ENCODE peak calls at places on chromosomes 1 and 21, in ten cellular contexts. One of them, this sample, is unnamed.
A peak's percentile ranks its signal among the peaks of the same experiment; 100 is the strongest.

GRCh38 chr1:242467556-242468145 is 56.8 kb downstream of the PLD5 start:
- DNase-seq in tibial nerve: no peak
- DNase-seq in fibroblast of villous mesenchyme: peak; percentile 28
- DNase-seq in GM13976: peak; percentile 43
- DNase-seq in left ventricle myocardium inferior: peak; percentile 21
- DNase-seq in AG04450: no peak
- DNase-seq in GM20000: peak; percentile 30
- DNase-seq in body of pancreas: peak; percentile 47
- DNase-seq in tibial artery: peak; percentile 69
- DNase-seq in progenitor cell of endocrine pancreas: peak; percentile 24
- DNase-seq in this sample: no peak

GRCh38 chr1:243393093-243393492 is 137.3 kb downstream of the SDCCAG8 start:
- DNase-seq in tibial nerve: no peak
- DNase-seq in fibroblast of villous mesenchyme: no peak
- DNase-seq in GM13976: no peak
- DNase-seq in left ventricle myocardium inferior: no peak
- DNase-seq in AG04450: no peak
- DNase-seq in GM20000: no peak
- DNase-seq in body of pancreas: no peak
- DNase-seq in tibial artery: no peak
- DNase-seq in progenitor cell of endocrine pancreas: no peak
- DNase-seq in this sample: no peak

GRCh38 chr1:119285482-119285881 is 83.1 kb upstream of the HAO2 start:
- DNase-seq in tibial nerve: no peak
- DNase-seq in fibroblast of villous mesenchyme: peak; percentile 87
- DNase-seq in GM13976: no peak
- DNase-seq in left ventricle myocardium inferior: no peak
- DNase-seq in AG04450: peak; percentile 18
- DNase-seq in GM20000: no peak
- DNase-seq in body of pancreas: no peak
- DNase-seq in tibial artery: no peak
- DNase-seq in progenitor cell of endocrine pancreas: no peak
- DNase-seq in this sample: no peak

GRCh38 chr1:53543130-53543770 is 84.1 kb downstream of the DMRTB1 start:
- DNase-seq in tibial nerve: no peak
- DNase-seq in fibroblast of villous mesenchyme: peak; percentile 44
- DNase-seq in GM13976: no peak
- DNase-seq in left ventricle myocardium inferior: no peak
- DNase-seq in AG04450: no peak
- DNase-seq in GM20000: no peak
- DNase-seq in body of pancreas: no peak
- DNase-seq in tibial artery: peak; percentile 60
- DNase-seq in progenitor cell of endocrine pancreas: no peak
- DNase-seq in this sample: peak; percentile 80

GRCh38 chr21:37458669-37459276 is 92.2 kb downstream of the DYRK1A start:
- DNase-seq in tibial nerve: no peak
- DNase-seq in fibroblast of villous mesenchyme: no peak
- DNase-seq in GM13976: no peak
- DNase-seq in left ventricle myocardium inferior: no peak
- DNase-seq in AG04450: no peak
- DNase-seq in GM20000: no peak
- DNase-seq in body of pancreas: no peak
- DNase-seq in tibial artery: no peak
- DNase-seq in progenitor cell of endocrine pancreas: no peak
- DNase-seq in this sample: no peak

GRCh38 chr1:197096137-197096536 is 29.1 kb upstream of the F13B start:
- DNase-seq in tibial nerve: no peak
- DNase-seq in fibroblast of villous mesenchyme: no peak
- DNase-seq in GM13976: no peak
- DNase-seq in left ventricle myocardium inferior: no peak
- DNase-seq in AG04450: no peak
- DNase-seq in GM20000: no peak
- DNase-seq in body of pancreas: no peak
- DNase-seq in tibial artery: no peak
- DNase-seq in progenitor cell of endocrine pancreas: no peak
- DNase-seq in this sample: no peak

GRCh38 chr1:65264197-65264929 is 45.0 kb upstream of the DNAJC6 start:
- DNase-seq in tibial nerve: no peak
- DNase-seq in fibroblast of villous mesenchyme: peak; percentile 48
- DNase-seq in GM13976: no peak
- DNase-seq in left ventricle myocardium inferior: peak; percentile 18
- DNase-seq in AG04450: no peak
- DNase-seq in GM20000: no peak
- DNase-seq in body of pancreas: no peak
- DNase-seq in tibial artery: no peak
- DNase-seq in progenitor cell of endocrine pancreas: no peak
- DNase-seq in this sample: no peak

GRCh38 chr1:215022723-215023122 is 59.8 kb upstream of the KCNK2 start:
- DNase-seq in tibial nerve: no peak
- DNase-seq in fibroblast of villous mesenchyme: peak; percentile 95
- DNase-seq in GM13976: no peak
- DNase-seq in left ventricle myocardium inferior: no peak
- DNase-seq in AG04450: no peak
- DNase-seq in GM20000: no peak
- DNase-seq in body of pancreas: no peak
- DNase-seq in tibial artery: no peak
- DNase-seq in progenitor cell of endocrine pancreas: no peak
- DNase-seq in this sample: no peak

GRCh38 chr1:30423570-30423969 is 299.8 kb downstream of the MATN1 start:
- DNase-seq in tibial nerve: no peak
- DNase-seq in fibroblast of villous mesenchyme: no peak
- DNase-seq in GM13976: no peak
- DNase-seq in left ventricle myocardium inferior: no peak
- DNase-seq in AG04450: no peak
- DNase-seq in GM20000: no peak
- DNase-seq in body of pancreas: no peak
- DNase-seq in tibial artery: peak; percentile 27
- DNase-seq in progenitor cell of endocrine pancreas: no peak
- DNase-seq in this sample: no peak

GRCh38 chr1:183103141-183103540 is 79.9 kb downstream of the LAMC1 start:
- DNase-seq in tibial nerve: no peak
- DNase-seq in fibroblast of villous mesenchyme: no peak
- DNase-seq in GM13976: no peak
- DNase-seq in left ventricle myocardium inferior: no peak
- DNase-seq in AG04450: no peak
- DNase-seq in GM20000: no peak
- DNase-seq in body of pancreas: no peak
- DNase-seq in tibial artery: no peak
- DNase-seq in progenitor cell of endocrine pancreas: no peak
- DNase-seq in this sample: no peak

GRCh38 chr1:26156285-26157038 is 2.4 kb upstream of the FAM110D start:
- DNase-seq in tibial nerve: no peak
- DNase-seq in fibroblast of villous mesenchyme: no peak
- DNase-seq in GM13976: no peak
- DNase-seq in left ventricle myocardium inferior: peak; percentile 76
- DNase-seq in AG04450: no peak
- DNase-seq in GM20000: no peak
- DNase-seq in body of pancreas: peak; percentile 10
- DNase-seq in tibial artery: peak; percentile 40
- DNase-seq in progenitor cell of endocrine pancreas: no peak
- DNase-seq in this sample: no peak

GRCh38 chr1:156750191-156750931 is 1.1 kb downstream of the HDGF start:
- DNase-seq in tibial nerve: no peak
- DNase-seq in fibroblast of villous mesenchyme: no peak
- DNase-seq in GM13976: peak; percentile 37
- DNase-seq in left ventricle myocardium inferior: no peak
- DNase-seq in AG04450: no peak
- DNase-seq in GM20000: no peak
- DNase-seq in body of pancreas: peak; percentile 57
- DNase-seq in tibial artery: no peak
- DNase-seq in progenitor cell of endocrine pancreas: no peak
- DNase-seq in this sample: peak; percentile 5

GRCh38 chr1:31572323-31573104 is 3.8 kb upstream of the TINAGL1 start:
- DNase-seq in tibial nerve: no peak
- DNase-seq in fibroblast of villous mesenchyme: peak; percentile 68
- DNase-seq in GM13976: no peak
- DNase-seq in left ventricle myocardium inferior: no peak
- DNase-seq in AG04450: no peak
- DNase-seq in GM20000: no peak
- DNase-seq in body of pancreas: no peak
- DNase-seq in tibial artery: no peak
- DNase-seq in progenitor cell of endocrine pancreas: no peak
- DNase-seq in this sample: no peak

GRCh38 chr1:23854568-23854967 is 13.5 kb downstream of the FUCA1 start:
- DNase-seq in tibial nerve: no peak
- DNase-seq in fibroblast of villous mesenchyme: peak; percentile 4
- DNase-seq in GM13976: no peak
- DNase-seq in left ventricle myocardium inferior: no peak
- DNase-seq in AG04450: no peak
- DNase-seq in GM20000: no peak
- DNase-seq in body of pancreas: no peak
- DNase-seq in tibial artery: no peak
- DNase-seq in progenitor cell of endocrine pancreas: no peak
- DNase-seq in this sample: no peak
- TF ChIP-seq CTCF in tibial nerve: no peak
- TF ChIP-seq CTCF in fibroblast of villous mesenchyme: peak; percentile 29
- TF ChIP-seq CTCF in GM13976: peak; percentile 14
- TF ChIP-seq CTCF in left ventricle myocardium inferior: peak; percentile 49
- TF ChIP-seq CTCF in AG04450: peak; percentile 29
- TF ChIP-seq CTCF in GM20000: no peak
- TF ChIP-seq CTCF in body of pancreas: no peak
- TF ChIP-seq CTCF in tibial artery: no peak
- TF ChIP-seq CTCF in progenitor cell of endocrine pancreas: no peak
- TF ChIP-seq CTCF in this sample: peak; percentile 31

DNA sequence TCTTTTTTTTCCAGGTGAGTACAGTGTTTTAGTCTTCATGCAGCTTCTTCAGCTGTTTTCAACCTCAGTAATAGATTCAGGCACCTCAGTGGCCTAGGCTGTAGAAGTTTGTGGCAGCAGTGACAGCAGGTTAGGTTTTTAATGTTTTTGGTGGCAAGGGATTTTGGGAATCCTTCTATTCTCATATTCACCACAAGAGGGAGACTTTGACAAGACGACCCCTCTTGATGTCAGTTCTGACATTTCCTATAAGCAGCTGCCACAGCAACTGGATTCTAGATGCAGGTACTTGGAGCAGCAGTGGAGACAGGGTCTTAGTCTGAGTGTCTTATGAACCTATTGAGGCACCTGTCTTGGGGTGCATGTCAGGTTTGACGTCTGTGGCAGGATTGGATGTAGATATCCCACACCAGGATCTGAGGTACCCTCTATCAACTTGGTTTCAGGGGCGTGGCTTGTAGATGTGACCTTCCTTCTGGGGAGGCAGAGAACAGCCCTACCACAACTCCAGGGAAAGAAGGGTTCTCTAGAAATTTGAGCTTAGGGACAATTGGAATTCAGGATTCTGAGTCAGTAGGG is 1104.2 kb upstream of the TMPRSS15 start:
- DNase-seq in tibial nerve: no peak
- DNase-seq in fibroblast of villous mesenchyme: no peak
- DNase-seq in GM13976: no peak
- DNase-seq in left ventricle myocardium inferior: no peak
- DNase-seq in AG04450: no peak
- DNase-seq in GM20000: no peak
- DNase-seq in body of pancreas: no peak
- DNase-seq in tibial artery: no peak
- DNase-seq in progenitor cell of endocrine pancreas: no peak
- DNase-seq in this sample: no peak
- TF ChIP-seq CTCF in tibial nerve: no peak
- TF ChIP-seq CTCF in fibroblast of villous mesenchyme: no peak
- TF ChIP-seq CTCF in GM13976: no peak
- TF ChIP-seq CTCF in left ventricle myocardium inferior: no peak
- TF ChIP-seq CTCF in AG04450: no peak
- TF ChIP-seq CTCF in GM20000: no peak
- TF ChIP-seq CTCF in body of pancreas: peak; percentile 39
- TF ChIP-seq CTCF in tibial artery: no peak
- TF ChIP-seq CTCF in progenitor cell of endocrine pancreas: peak; percentile 73
- TF ChIP-seq CTCF in this sample: peak; percentile 40

GRCh38 chr1:202654079-202654478 is 56.2 kb downstream of the SYT2 start:
- DNase-seq in tibial nerve: no peak
- DNase-seq in fibroblast of villous mesenchyme: no peak
- DNase-seq in GM13976: no peak
- DNase-seq in left ventricle myocardium inferior: no peak
- DNase-seq in AG04450: no peak
- DNase-seq in GM20000: no peak
- DNase-seq in body of pancreas: no peak
- DNase-seq in tibial artery: no peak
- DNase-seq in progenitor cell of endocrine pancreas: no peak
- DNase-seq in this sample: no peak

GRCh38 chr1:202658766-202659165 is 51.5 kb downstream of the SYT2 start:
- DNase-seq in tibial nerve: no peak
- DNase-seq in fibroblast of villous mesenchyme: no peak
- DNase-seq in GM13976: no peak
- DNase-seq in left ventricle myocardium inferior: no peak
- DNase-seq in AG04450: no peak
- DNase-seq in GM20000: no peak
- DNase-seq in body of pancreas: no peak
- DNase-seq in tibial artery: no peak
- DNase-seq in progenitor cell of endocrine pancreas: no peak
- DNase-seq in this sample: peak; percentile 88

GRCh38 chr1:202656951-202657646 is 53.2 kb downstream of the SYT2 start:
- DNase-seq in tibial nerve: no peak
- DNase-seq in fibroblast of villous mesenchyme: peak; percentile 26
- DNase-seq in GM13976: no peak
- DNase-seq in left ventricle myocardium inferior: no peak
- DNase-seq in AG04450: no peak
- DNase-seq in GM20000: no peak
- DNase-seq in body of pancreas: no peak
- DNase-seq in tibial artery: no peak
- DNase-seq in progenitor cell of endocrine pancreas: peak; percentile 63
- DNase-seq in this sample: no peak

GRCh38 chr1:202658251-202658650 is 52.0 kb downstream of the SYT2 start:
- DNase-seq in tibial nerve: no peak
- DNase-seq in fibroblast of villous mesenchyme: no peak
- DNase-seq in GM13976: no peak
- DNase-seq in left ventricle myocardium inferior: no peak
- DNase-seq in AG04450: no peak
- DNase-seq in GM20000: no peak
- DNase-seq in body of pancreas: no peak
- DNase-seq in tibial artery: no peak
- DNase-seq in progenitor cell of endocrine pancreas: no peak
- DNase-seq in this sample: no peak

DNA sequence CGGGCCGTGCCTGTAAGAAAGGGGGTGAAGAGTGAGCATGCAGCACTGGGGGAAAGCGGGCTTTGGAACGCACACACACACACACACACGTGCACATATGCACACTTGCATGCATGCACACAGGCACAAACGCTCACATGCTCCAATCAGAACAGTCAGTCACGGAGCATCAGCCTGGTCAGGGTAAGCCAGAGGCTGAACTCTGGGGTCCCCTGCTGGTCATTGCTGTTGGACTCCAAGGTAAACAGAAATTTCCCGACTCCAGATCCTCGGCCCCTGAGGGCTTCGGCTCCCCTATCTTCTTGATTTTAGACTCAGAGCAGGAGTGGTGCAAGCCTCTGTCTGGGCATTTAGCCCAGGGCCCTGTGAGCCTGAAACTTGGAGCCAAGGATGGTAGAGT is 54.2 kb downstream of the SYT2 start:
- DNase-seq in tibial nerve: no peak
- DNase-seq in fibroblast of villous mesenchyme: peak; percentile 9
- DNase-seq in GM13976: no peak
- DNase-seq in left ventricle myocardium inferior: no peak
- DNase-seq in AG04450: no peak
- DNase-seq in GM20000: no peak
- DNase-seq in body of pancreas: no peak
- DNase-seq in tibial artery: no peak
- DNase-seq in progenitor cell of endocrine pancreas: no peak
- DNase-seq in this sample: no peak
- TF ChIP-seq CTCF in tibial nerve: no peak
- TF ChIP-seq CTCF in fibroblast of villous mesenchyme: peak; percentile 39
- TF ChIP-seq CTCF in GM13976: no peak
- TF ChIP-seq CTCF in left ventricle myocardium inferior: peak; percentile 40
- TF ChIP-seq CTCF in AG04450: peak; percentile 35
- TF ChIP-seq CTCF in GM20000: no peak
- TF ChIP-seq CTCF in body of pancreas: no peak
- TF ChIP-seq CTCF in tibial artery: no peak
- TF ChIP-seq CTCF in progenitor cell of endocrine pancreas: peak; percentile 54
- TF ChIP-seq CTCF in this sample: peak; percentile 5

GRCh38 chr1:170198584-170198983 is 52.8 kb downstream of the NTMT2 start:
- DNase-seq in tibial nerve: no peak
- DNase-seq in fibroblast of villous mesenchyme: no peak
- DNase-seq in GM13976: no peak
- DNase-seq in left ventricle myocardium inferior: no peak
- DNase-seq in AG04450: no peak
- DNase-seq in GM20000: no peak
- DNase-seq in body of pancreas: no peak
- DNase-seq in tibial artery: no peak
- DNase-seq in progenitor cell of endocrine pancreas: no peak
- DNase-seq in this sample: no peak
- TF ChIP-seq CTCF in tibial nerve: no peak
- TF ChIP-seq CTCF in fibroblast of villous mesenchyme: no peak
- TF ChIP-seq CTCF in GM13976: no peak
- TF ChIP-seq CTCF in left ventricle myocardium inferior: no peak
- TF ChIP-seq CTCF in AG04450: no peak
- TF ChIP-seq CTCF in GM20000: no peak
- TF ChIP-seq CTCF in body of pancreas: no peak
- TF ChIP-seq CTCF in tibial artery: no peak
- TF ChIP-seq CTCF in progenitor cell of endocrine pancreas: no peak
- TF ChIP-seq CTCF in this sample: no peak